ENCODE peak calls at places on chromosome 21, in nine cellular contexts. One of them, this sample, is unnamed.

GRCh38 chr21:44972301-44972814 is 32.5 kb downstream of the SLX9 start:
- DNase-seq in kidney epithelial cell: no peak
- DNase-seq in pancreas: no peak
- DNase-seq in SK-N-MC: no peak
- DNase-seq in tibial artery: no peak
- DNase-seq in HFF-Myc: no peak
- DNase-seq in kidney: peak
- DNase-seq in transverse colon: no peak
- DNase-seq in CD8-positive, alpha-beta memory T cell: no peak
- DNase-seq in this sample: no peak

GRCh38 chr21:26164311-26164710 is 6.3 kb downstream of the APP start:
- DNase-seq in kidney epithelial cell: no peak
- DNase-seq in pancreas: no peak
- DNase-seq in SK-N-MC: no peak
- DNase-seq in tibial artery: no peak
- DNase-seq in HFF-Myc: no peak
- DNase-seq in kidney: no peak
- DNase-seq in transverse colon: no peak
- DNase-seq in CD8-positive, alpha-beta memory T cell: no peak
- DNase-seq in this sample: no peak

GRCh38 chr21:33136898-33137502 is 67.1 kb downstream of the OLIG1 start:
- DNase-seq in kidney epithelial cell: no peak
- DNase-seq in pancreas: no peak
- DNase-seq in SK-N-MC: no peak
- DNase-seq in tibial artery: no peak
- DNase-seq in HFF-Myc: no peak
- DNase-seq in kidney: no peak
- DNase-seq in transverse colon: no peak
- DNase-seq in CD8-positive, alpha-beta memory T cell: no peak
- DNase-seq in this sample: no peak

GRCh38 chr21:39125752-39126485 is 57.3 kb downstream of the PSMG1 start:
- DNase-seq in kidney epithelial cell: no peak
- DNase-seq in pancreas: no peak
- DNase-seq in SK-N-MC: no peak
- DNase-seq in tibial artery: no peak
- DNase-seq in HFF-Myc: no peak
- DNase-seq in kidney: no peak
- DNase-seq in transverse colon: peak
- DNase-seq in CD8-positive, alpha-beta memory T cell: no peak
- DNase-seq in this sample: no peak

GRCh38 chr21:45299026-45299863 is 11.6 kb upstream of the POFUT2 start:
- DNase-seq in kidney epithelial cell: no peak
- DNase-seq in pancreas: no peak
- DNase-seq in SK-N-MC: no peak
- DNase-seq in tibial artery: peak
- DNase-seq in HFF-Myc: no peak
- DNase-seq in kidney: peak
- DNase-seq in transverse colon: no peak
- DNase-seq in CD8-positive, alpha-beta memory T cell: no peak
- DNase-seq in this sample: no peak

GRCh38 chr21:27802816-27803475 is 836.1 kb upstream of the ADAMTS5 start:
- DNase-seq in kidney epithelial cell: no peak
- DNase-seq in pancreas: no peak
- DNase-seq in SK-N-MC: no peak
- DNase-seq in tibial artery: no peak
- DNase-seq in HFF-Myc: no peak
- DNase-seq in kidney: no peak
- DNase-seq in transverse colon: peak
- DNase-seq in CD8-positive, alpha-beta memory T cell: no peak
- DNase-seq in this sample: no peak

GRCh38 chr21:26437326-26438009 is 135.6 kb downstream of the CYYR1 start:
- DNase-seq in kidney epithelial cell: no peak
- DNase-seq in pancreas: no peak
- DNase-seq in SK-N-MC: no peak
- DNase-seq in tibial artery: no peak
- DNase-seq in HFF-Myc: no peak
- DNase-seq in kidney: no peak
- DNase-seq in transverse colon: no peak
- DNase-seq in CD8-positive, alpha-beta memory T cell: no peak
- DNase-seq in this sample: no peak

GRCh38 chr21:21188513-21189188 is 190.4 kb downstream of the NCAM2 start:
- DNase-seq in kidney epithelial cell: no peak
- DNase-seq in pancreas: no peak
- DNase-seq in SK-N-MC: peak
- DNase-seq in tibial artery: no peak
- DNase-seq in HFF-Myc: no peak
- DNase-seq in kidney: no peak
- DNase-seq in transverse colon: no peak
- DNase-seq in CD8-positive, alpha-beta memory T cell: no peak
- DNase-seq in this sample: no peak

GRCh38 chr21:15521644-15522001 is 208.2 kb upstream of the USP25 start:
- DNase-seq in kidney epithelial cell: no peak
- DNase-seq in pancreas: no peak
- DNase-seq in SK-N-MC: no peak
- DNase-seq in tibial artery: no peak
- DNase-seq in HFF-Myc: no peak
- DNase-seq in kidney: no peak
- DNase-seq in transverse colon: no peak
- DNase-seq in CD8-positive, alpha-beta memory T cell: no peak
- DNase-seq in this sample: no peak

GRCh38 chr21:45575304-45575992 is 33.2 kb upstream of the SLC19A1 start:
- DNase-seq in kidney epithelial cell: no peak
- DNase-seq in pancreas: peak
- DNase-seq in SK-N-MC: no peak
- DNase-seq in tibial artery: peak
- DNase-seq in HFF-Myc: no peak
- DNase-seq in kidney: peak
- DNase-seq in transverse colon: no peak
- DNase-seq in CD8-positive, alpha-beta memory T cell: no peak
- DNase-seq in this sample: no peak

GRCh38 chr21:38474124-38474523 is 24.2 kb downstream of the ERG start:
- DNase-seq in kidney epithelial cell: no peak
- DNase-seq in pancreas: no peak
- DNase-seq in SK-N-MC: no peak
- DNase-seq in tibial artery: no peak
- DNase-seq in HFF-Myc: no peak
- DNase-seq in kidney: no peak
- DNase-seq in transverse colon: no peak
- DNase-seq in CD8-positive, alpha-beta memory T cell: no peak
- DNase-seq in this sample: no peak

DNA sequence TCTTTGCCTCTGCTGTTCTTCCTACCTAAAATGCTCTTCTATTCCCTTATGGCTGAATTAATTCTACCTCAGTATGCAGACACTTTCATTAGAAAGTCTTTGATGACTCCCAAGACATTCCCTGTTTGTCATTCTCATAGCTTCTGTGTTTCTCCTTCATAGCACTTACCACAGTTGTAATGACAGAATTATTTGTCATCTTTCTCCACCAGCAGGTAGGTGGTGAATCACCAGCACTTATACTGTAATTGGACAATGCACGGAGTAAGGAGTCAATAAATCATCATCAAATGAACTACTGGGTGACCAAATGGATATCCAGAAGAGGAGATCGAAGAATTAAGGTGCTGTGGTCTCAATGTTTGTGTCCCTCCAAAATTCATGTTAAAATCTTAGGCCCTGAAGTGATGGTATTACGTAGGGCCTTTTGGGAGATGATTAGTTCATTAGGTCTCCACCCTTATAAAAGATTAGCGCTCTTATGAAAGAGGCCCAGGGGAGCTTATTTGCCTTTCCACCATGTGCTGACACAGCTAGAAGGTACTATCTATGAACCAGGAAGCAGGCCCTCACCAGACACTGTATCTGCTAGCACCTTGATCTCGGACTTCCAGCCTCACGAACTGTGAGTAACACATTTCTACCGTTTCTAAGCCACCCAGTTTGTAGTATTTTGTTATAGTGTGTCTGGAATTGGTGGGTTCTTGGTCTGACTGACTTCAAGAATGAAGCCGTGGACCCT is 2.4 kb upstream of the CCT8 start:
- DNase-seq in kidney epithelial cell: peak
- DNase-seq in pancreas: no peak
- DNase-seq in SK-N-MC: no peak
- DNase-seq in tibial artery: no peak
- DNase-seq in HFF-Myc: no peak
- DNase-seq in kidney: no peak
- DNase-seq in transverse colon: no peak
- DNase-seq in CD8-positive, alpha-beta memory T cell: no peak
- DNase-seq in this sample: no peak
- H3K4me3 ChIP-seq in kidney epithelial cell: no peak
- H3K4me3 ChIP-seq in pancreas: no peak
- H3K4me3 ChIP-seq in SK-N-MC: no peak
- H3K4me3 ChIP-seq in tibial artery: peak
- H3K4me3 ChIP-seq in HFF-Myc: no peak
- H3K4me3 ChIP-seq in kidney: no peak
- H3K4me3 ChIP-seq in transverse colon: no peak
- H3K4me3 ChIP-seq in CD8-positive, alpha-beta memory T cell: no peak
- H3K4me3 ChIP-seq in this sample: no peak

DNA sequence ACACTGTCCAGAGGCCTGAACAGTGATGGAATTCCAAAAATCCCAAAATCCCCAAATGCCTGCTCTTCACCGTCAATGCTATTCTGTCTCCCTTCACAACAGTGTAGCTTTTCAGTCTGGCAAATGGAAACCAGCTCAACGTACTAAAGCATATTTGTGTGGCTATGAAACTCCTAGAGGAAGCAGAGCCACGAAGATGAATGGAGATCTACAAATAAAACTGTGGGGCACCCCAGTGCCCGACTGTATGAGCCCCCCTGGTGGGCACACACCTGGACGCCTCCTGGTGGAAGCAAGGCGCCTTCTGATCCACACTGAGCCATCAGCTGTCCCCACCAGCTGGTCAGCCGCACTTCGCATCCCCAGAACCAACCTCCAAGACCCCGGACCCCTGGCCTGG is 129.1 kb upstream of the SOD1 start:
- DNase-seq in kidney epithelial cell: no peak
- DNase-seq in pancreas: no peak
- DNase-seq in SK-N-MC: no peak
- DNase-seq in tibial artery: no peak
- DNase-seq in HFF-Myc: no peak
- DNase-seq in kidney: no peak
- DNase-seq in transverse colon: no peak
- DNase-seq in CD8-positive, alpha-beta memory T cell: no peak
- DNase-seq in this sample: no peak
- H3K4me3 ChIP-seq in kidney epithelial cell: no peak
- H3K4me3 ChIP-seq in pancreas: no peak
- H3K4me3 ChIP-seq in SK-N-MC: no peak
- H3K4me3 ChIP-seq in tibial artery: no peak
- H3K4me3 ChIP-seq in HFF-Myc: no peak
- H3K4me3 ChIP-seq in kidney: no peak
- H3K4me3 ChIP-seq in transverse colon: no peak
- H3K4me3 ChIP-seq in CD8-positive, alpha-beta memory T cell: no peak
- H3K4me3 ChIP-seq in this sample: no peak

DNA sequence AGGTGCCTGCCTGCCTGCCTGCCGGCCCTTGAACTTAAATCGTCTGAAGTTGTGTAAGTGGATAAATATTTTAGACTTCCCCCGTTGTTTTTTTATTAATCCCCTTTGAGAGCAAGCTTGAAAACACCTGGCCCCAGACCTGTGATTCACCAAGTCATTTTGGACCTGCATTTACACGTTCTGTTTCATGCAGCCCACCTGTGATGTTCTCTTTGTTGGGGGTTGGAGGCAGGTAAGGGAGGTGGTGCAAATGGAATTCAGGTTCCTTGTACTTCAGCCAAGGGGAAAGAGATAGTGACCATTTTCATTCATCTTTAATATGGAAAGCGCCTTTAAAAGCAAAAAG is 1.2 kb downstream of the SLC37A1 start:
- DNase-seq in kidney epithelial cell: no peak
- DNase-seq in pancreas: no peak
- DNase-seq in SK-N-MC: no peak
- DNase-seq in tibial artery: no peak
- DNase-seq in HFF-Myc: no peak
- DNase-seq in kidney: no peak
- DNase-seq in transverse colon: no peak
- DNase-seq in CD8-positive, alpha-beta memory T cell: no peak
- DNase-seq in this sample: no peak
- H3K4me3 ChIP-seq in kidney epithelial cell: peak
- H3K4me3 ChIP-seq in pancreas: peak
- H3K4me3 ChIP-seq in SK-N-MC: peak
- H3K4me3 ChIP-seq in tibial artery: peak
- H3K4me3 ChIP-seq in HFF-Myc: no peak
- H3K4me3 ChIP-seq in kidney: peak
- H3K4me3 ChIP-seq in transverse colon: peak
- H3K4me3 ChIP-seq in CD8-positive, alpha-beta memory T cell: peak
- H3K4me3 ChIP-seq in this sample: peak

GRCh38 chr21:37462087-37462861 is 95.7 kb downstream of the DYRK1A start:
- DNase-seq in kidney epithelial cell: no peak
- DNase-seq in pancreas: no peak
- DNase-seq in SK-N-MC: no peak
- DNase-seq in tibial artery: no peak
- DNase-seq in HFF-Myc: no peak
- DNase-seq in kidney: no peak
- DNase-seq in transverse colon: no peak
- DNase-seq in CD8-positive, alpha-beta memory T cell: no peak
- DNase-seq in this sample: no peak
- H3K4me3 ChIP-seq in kidney epithelial cell: no peak
- H3K4me3 ChIP-seq in pancreas: no peak
- H3K4me3 ChIP-seq in SK-N-MC: no peak
- H3K4me3 ChIP-seq in tibial artery: no peak
- H3K4me3 ChIP-seq in HFF-Myc: no peak
- H3K4me3 ChIP-seq in kidney: no peak
- H3K4me3 ChIP-seq in transverse colon: no peak
- H3K4me3 ChIP-seq in CD8-positive, alpha-beta memory T cell: no peak
- H3K4me3 ChIP-seq in this sample: no peak